ENCODE peak calls at places on chromosome 10, in nine cellular contexts. D is amniotic epithelial cell, C is natural killer cell, F is cerebellar cortex, V is lower lobe of right lung, B is C1 segment of cervical spinal cord, M is COR-L47, O is putamen, Y is small intestine. L is an unnamed sample.

GRCh38 chr10:3584926-3585784 is 199.9 kb downstream of the KLF6 start:
- DNase-seq in F (no peak), Y (no peak), V (no peak), D (no peak), B (no peak), M (no peak), O (no peak), C (no peak), L (no peak)

GRCh38 chr10:44506386-44506785 is 121.5 kb upstream of the CXCL12 start:
- DNase-seq in F (no peak), Y (no peak), B (no peak), O (no peak), V (no peak), D (no peak), M (no peak), C (no peak), L (peak; percentile 48)

GRCh38 chr10:52597189-52597863 is 175.3 kb downstream of the MBL2 start:
- DNase-seq in F (no peak), V (no peak), D (peak; percentile 24), O (no peak), B (no peak), M (no peak), Y (peak; percentile 4), C (no peak), L (no peak)

GRCh38 chr10:78931333-78932083 is 137.3 kb upstream of the ZMIZ1 start:
- DNase-seq in M (peak; percentile 25), F (peak; percentile 56), B (no peak), D (peak; percentile 91), Y (no peak), C (no peak), V (no peak), O (no peak), L (peak; percentile 64)

GRCh38 chr10:126867567-126868365 is 37.5 kb upstream of the DOCK1 start:
- DNase-seq in C (no peak), F (no peak), Y (no peak), V (no peak), O (no peak), D (no peak), B (no peak), M (no peak), L (no peak)

GRCh38 chr10:75530337-75530736 is 98.9 kb downstream of the LRMDA start:
- DNase-seq in F (no peak), V (no peak), Y (no peak), B (no peak), C (no peak), D (peak; percentile 67), M (no peak), O (no peak), L (peak; percentile 65)

GRCh38 chr10:92238586-92239098 is 52.2 kb downstream of the CPEB3 start:
- DNase-seq in D (peak; percentile 89), O (peak; percentile 63), B (no peak), V (peak; percentile 69), F (peak; percentile 57), C (no peak), Y (peak; percentile 84), M (no peak), L (peak; percentile 46)

GRCh38 chr10:132519382-132520146 is 18.0 kb upstream of the INPP5A start:
- DNase-seq in Y (no peak), D (no peak), C (no peak), O (no peak), F (no peak), B (no peak), M (no peak), V (peak; percentile 55), L (peak; percentile 47)

GRCh38 chr10:5252177-5253037 is 55.8 kb downstream of the AKR1C4 start:
- DNase-seq in Y (no peak), V (no peak), D (no peak), O (no peak), C (no peak), M (no peak), B (no peak), F (no peak), L (peak; percentile 78)

GRCh38 chr10:124626759-124627380 is 117.3 kb downstream of the FAM53B start:
- DNase-seq in O (no peak), V (peak; percentile 75), F (no peak), M (peak; percentile 43), Y (peak; percentile 95), B (no peak), C (no peak), D (no peak), L (no peak)

GRCh38 chr10:63005246-63005645 is 127.9 kb upstream of the NRBF2 start:
- DNase-seq in B (no peak), F (no peak), V (no peak), O (no peak), M (no peak), Y (no peak), D (peak; percentile 73), C (no peak), L (no peak)

GRCh38 chr10:125141860-125142484 is 18.4 kb downstream of the CTBP2 start:
- DNase-seq in V (no peak), C (no peak), O (no peak), D (no peak), B (no peak), Y (no peak), M (no peak), F (peak; percentile 59), L (no peak)

GRCh38 chr10:101014230-101014884 is 14.7 kb downstream of the LZTS2 start:
- DNase-seq in B (peak; percentile 20), Y (peak; percentile 68), D (peak; percentile 50), F (peak; percentile 82), C (peak; percentile 73), M (peak; percentile 15), O (peak; percentile 78), V (peak; percentile 86), L (peak; percentile 95)

GRCh38 chr10:71090801-71091200 is 121.6 kb upstream of the UNC5B start:
- DNase-seq in B (no peak), D (no peak), F (no peak), M (no peak), C (no peak), V (no peak), O (no peak), Y (no peak), L (no peak)

GRCh38 chr10:88522715-88523114 is 60.4 kb downstream of the RNLS start:
- DNase-seq in B (no peak), M (no peak), C (no peak), Y (no peak), O (no peak), F (no peak), D (no peak), V (no peak), L (no peak)

GRCh38 chr10:12333382-12334185 is 15.8 kb upstream of the CAMK1D start:
- DNase-seq in C (no peak), F (no peak), B (no peak), V (peak; percentile 77), O (no peak), M (peak; percentile 66), D (peak; percentile 91), Y (peak; percentile 5), L (no peak)

GRCh38 chr10:132648871-132649528 is 111.4 kb downstream of the INPP5A start:
- DNase-seq in V (peak; percentile 2), B (no peak), D (no peak), F (no peak), Y (no peak), C (no peak), M (no peak), O (no peak), L (no peak)